ENCODE peak calls at places on chromosomes 3 and 15, in four cellular contexts. O is PC-3, D is GM12878, N is AG09319. Z is an unnamed sample.

GRCh38 chr3:44429459-44429858 is 48.0 kb downstream of the ZNF445 start:
- DNase-seq in O (no peak), D (no peak), N (no peak), Z (no peak)

GRCh38 chr3:36615861-36616260 is 148.5 kb downstream of the DCLK3 start:
- DNase-seq in O (no peak), D (no peak), N (no peak), Z (no peak)

GRCh38 chr3:28081533-28081947 is 159.9 kb upstream of the CMC1 start:
- DNase-seq in O (no peak), D (peak; percentile 21), N (no peak), Z (no peak)

GRCh38 chr15:33098082-33099058 is 96.1 kb downstream of the FMN1 start:
- DNase-seq in O (peak; percentile 95), D (no peak), N (peak; percentile 62), Z (peak; percentile 3)

GRCh38 chr3:68211637-68212036 is 557.2 kb upstream of the SUCLG2 start:
- DNase-seq in O (no peak), D (no peak), N (no peak), Z (no peak)

GRCh38 chr3:115615451-115615850 is 7.9 kb upstream of the GAP43 start:
- DNase-seq in O (no peak), D (no peak), N (no peak), Z (no peak)

GRCh38 chr3:38602576-38603250 is 46.8 kb downstream of the SCN5A start:
- DNase-seq in O (no peak), D (no peak), N (no peak), Z (no peak)

GRCh38 chr3:64502284-64502683 is 185.5 kb downstream of the ADAMTS9 start:
- DNase-seq in O (no peak), D (no peak), N (no peak), Z (peak; percentile 33)

GRCh38 chr3:72299321-72299802 is 514.4 kb upstream of the PROK2 start:
- DNase-seq in O (peak; percentile 46), D (no peak), N (no peak), Z (peak; percentile 61)

GRCh38 chr3:62445267-62445666 is 71.9 kb upstream of the FEZF2 start:
- DNase-seq in O (no peak), D (peak; percentile 2), N (no peak), Z (peak; percentile 4)

GRCh38 chr3:73452731-73453130 is 172.0 kb downstream of the PDZRN3 start:
- DNase-seq in O (no peak), D (no peak), N (no peak), Z (no peak)

GRCh38 chr3:40309925-40310635 is 573 bp downstream of the EIF1B start:
- DNase-seq in O (peak; percentile 32), D (no peak), N (no peak), Z (peak; percentile 33)

GRCh38 chr15:71649894-71650293 is 160.5 kb upstream of the NR2E3 start:
- DNase-seq in O (peak; percentile 53), D (no peak), N (no peak), Z (peak; percentile 59)

DNA sequence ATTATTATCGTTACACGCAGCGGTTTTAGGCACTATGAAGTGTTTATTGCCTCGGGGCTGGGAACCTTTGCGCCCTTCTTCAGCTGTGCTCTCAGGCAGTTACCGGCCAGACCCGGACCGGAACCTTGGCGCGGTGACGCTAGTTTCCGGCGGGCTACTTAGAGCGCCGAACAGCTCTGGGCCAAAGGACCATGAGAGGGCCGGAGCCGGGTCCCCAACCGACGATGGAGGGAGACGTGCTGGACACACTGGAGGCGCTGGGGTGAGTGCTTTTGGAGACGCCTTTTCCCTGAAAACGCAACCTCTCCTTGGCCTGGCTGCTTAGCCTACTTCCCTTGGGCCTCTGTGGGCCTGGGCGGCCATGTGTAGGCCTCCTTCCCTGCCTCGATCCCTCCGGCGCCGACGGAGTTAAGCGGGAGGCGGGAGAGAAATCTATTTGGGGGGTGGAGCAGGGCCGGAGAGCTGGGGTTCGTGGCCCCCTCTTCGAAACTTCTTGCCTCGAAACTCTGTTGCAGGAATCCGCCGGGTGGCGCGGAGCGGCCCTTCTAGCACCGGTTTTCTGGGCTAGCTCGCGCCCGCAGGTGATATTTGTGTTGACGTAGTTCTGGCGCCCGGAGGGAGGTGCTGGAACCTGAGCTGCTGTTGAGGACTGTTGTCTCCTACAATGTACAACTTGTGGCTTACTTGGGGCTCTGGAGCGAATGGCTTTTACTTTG is at the start of gene FAM98B:
- DNase-seq in O (peak; percentile 95), D (peak; percentile 62), N (peak; percentile 64), Z (peak; percentile 90)
- TF ChIP-seq CTCF in O (no peak), D (no peak), N (no peak), Z (no peak)

GRCh38 chr3:120988994-120989393 is 81.0 kb downstream of the STXBP5L start:
- DNase-seq in O (no peak), D (no peak), N (no peak), Z (no peak)
- TF ChIP-seq CTCF in O (no peak), D (no peak), N (no peak), Z (no peak)

GRCh38 chr3:128461731-128462130 is 5.0 kb downstream of the DNAJB8 start:
- DNase-seq in O (no peak), D (no peak), N (no peak), Z (no peak)
- TF ChIP-seq CTCF in O (no peak), D (no peak), N (no peak), Z (no peak)

DNA sequence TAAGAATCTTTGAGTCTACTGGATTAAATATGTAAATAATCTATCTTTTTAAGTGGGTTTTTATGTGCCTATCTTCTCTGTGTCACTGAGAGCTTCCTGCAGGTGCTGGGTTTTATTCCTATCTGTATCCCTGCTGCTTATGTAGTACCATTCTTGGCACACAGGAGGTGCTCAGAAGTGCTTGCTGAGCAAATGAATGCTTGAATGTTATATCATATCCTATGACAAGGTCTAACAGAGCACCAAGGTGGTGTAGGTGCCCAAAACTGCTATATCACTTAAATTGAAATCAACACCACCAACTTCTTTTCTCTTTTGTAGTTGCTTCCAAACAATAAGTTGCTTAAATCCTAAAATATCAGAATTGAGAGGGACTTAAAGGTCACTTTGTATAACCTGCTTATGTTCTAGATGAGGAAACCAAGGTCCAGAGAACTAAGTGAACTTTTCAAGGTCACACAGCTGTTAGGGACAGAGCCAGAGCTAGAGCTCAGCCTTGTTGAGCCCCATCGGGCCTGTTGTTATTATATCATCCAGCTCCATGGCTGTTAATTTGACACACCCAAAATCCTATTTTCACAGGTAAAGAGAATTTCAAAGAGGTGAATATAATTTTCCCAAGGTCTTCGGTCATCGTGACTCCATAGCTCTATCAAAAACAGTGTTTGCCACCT is 46.0 kb downstream of the CCNL1 start:
- DNase-seq in O (no peak), D (no peak), N (no peak), Z (no peak)
- TF ChIP-seq CTCF in O (peak; percentile 38), D (peak; percentile 3), N (no peak), Z (no peak)

GRCh38 chr15:29569533-29570092 is 252.7 kb downstream of the TJP1 start:
- DNase-seq in O (no peak), D (no peak), N (no peak), Z (no peak)

GRCh38 chr15:29567336-29567735 is 254.9 kb downstream of the TJP1 start:
- DNase-seq in O (no peak), D (no peak), N (no peak), Z (no peak)

GRCh38 chr15:29570121-29570930 is 251.9 kb downstream of the TJP1 start:
- DNase-seq in O (no peak), D (no peak), N (no peak), Z (no peak)

GRCh38 chr15:29566914-29567313 is 255.4 kb downstream of the TJP1 start:
- DNase-seq in O (no peak), D (no peak), N (no peak), Z (peak; percentile 3)

GRCh38 chr15:29568840-29569532 is 253.3 kb downstream of the TJP1 start:
- DNase-seq in O (peak; percentile 70), D (no peak), N (no peak), Z (peak; percentile 33)
- TF ChIP-seq CTCF in O (peak; percentile 67), D (no peak), N (no peak), Z (no peak)

GRCh38 chr3:195195321-195196209 is 75.4 kb downstream of the XXYLT1 start:
- DNase-seq in O (no peak), D (no peak), N (no peak), Z (no peak)
- TF ChIP-seq CTCF in O (no peak), D (no peak), N (no peak), Z (no peak)